ENCODE peak calls at places on chromosomes 5 and 9, in seven cellular contexts. J is HCT116, W is K562, T is GM12878, C is GM23338, Z is suprapubic skin, O is H1. D is an unnamed sample. For H3K36me3, the result is how much of the 10 kb centered on the place peaks cover.

GRCh38 chr5:142317673-142318261 is 7.1 kb downstream of the SPRY4 start:
- DNase-seq in O (no peak), C (no peak), T (no peak), J (no peak), W (no peak), Z (no peak), D (no peak)

GRCh38 chr5:66057239-66057638 is 86.9 kb upstream of the SREK1 start:
- DNase-seq in C (no peak), O (no peak), J (no peak), W (no peak), T (no peak), Z (no peak), D (no peak)

GRCh38 chr5:172150514-172151425 is 37.3 kb downstream of the STK10 start:
- DNase-seq in J (no peak), Z (peak), T (no peak), O (no peak), W (peak), C (no peak), D (no peak)

GRCh38 chr5:168651654-168652053 is 72.5 kb upstream of the PANK3 start:
- DNase-seq in T (no peak), O (no peak), C (no peak), Z (no peak), J (no peak), W (no peak), D (no peak)

GRCh38 chr9:127966416-127967150 is 14.2 kb downstream of the EEIG1 start:
- DNase-seq in O (no peak), C (no peak), W (no peak), T (no peak), Z (peak), J (no peak), D (no peak)

GRCh38 chr9:70257512-70257911 is 1.3 kb upstream of the SMC5 start:
- DNase-seq in O (no peak), T (no peak), Z (no peak), W (peak), C (no peak), J (no peak), D (no peak)

GRCh38 chr5:34659168-34659567 is 3.0 kb downstream of the RAI14 start:
- DNase-seq in O (no peak), T (no peak), C (no peak), W (no peak), J (no peak), Z (no peak), D (no peak)

GRCh38 chr5:64653776-64654175 is 36.5 kb upstream of the SHISAL2B start:
- DNase-seq in J (no peak), W (no peak), C (no peak), Z (no peak), T (no peak), O (no peak), D (no peak)

GRCh38 chr5:38718874-38719391 is 126.9 kb upstream of the OSMR start:
- DNase-seq in C (no peak), T (no peak), J (no peak), Z (no peak), W (no peak), O (no peak), D (no peak)

GRCh38 chr9:78811562-78812276 is 514.8 kb downstream of the PSAT1 start:
- DNase-seq in T (no peak), J (no peak), O (no peak), C (peak), W (no peak), Z (no peak), D (no peak)

GRCh38 chr9:114850871-114851270 is 45.0 kb upstream of the TNFSF15 start:
- DNase-seq in W (no peak), C (no peak), Z (no peak), T (no peak), J (no peak), O (no peak), D (no peak)

GRCh38 chr5:5318426-5319205 is 103.9 kb upstream of the ICE1 start:
- DNase-seq in C (no peak), T (no peak), O (no peak), Z (no peak), J (no peak), W (no peak), D (no peak)

GRCh38 chr9:115642285-115642684 is 511.3 kb upstream of the PAPPA start:
- DNase-seq in T (no peak), O (no peak), J (no peak), C (no peak), Z (no peak), W (no peak), D (no peak)

GRCh38 chr5:151592855-151593408 is 1.8 kb upstream of the FAT2 start:
- DNase-seq in O (no peak), J (no peak), C (no peak), Z (no peak), T (no peak), W (no peak), D (no peak)

GRCh38 chr5:53027913-53028312 is 38.8 kb downstream of the ITGA2 start:
- DNase-seq in Z (no peak), W (no peak), C (no peak), T (no peak), O (no peak), J (no peak), D (no peak)

GRCh38 chr9:20357207-20357503 is 265.1 kb downstream of the MLLT3 start:
- DNase-seq in W (no peak), C (no peak), J (no peak), T (no peak), O (no peak), Z (no peak), D (no peak)

GRCh38 chr5:102290004-102290403 is 6.1 kb downstream of the SLCO4C1 start:
- DNase-seq in O (no peak), Z (no peak), J (no peak), W (no peak), C (no peak), T (no peak), D (no peak)

GRCh38 chr5:103690676-103691075 is 128.1 kb upstream of the NUDT12 start:
- DNase-seq in W (no peak), C (no peak), Z (no peak), T (no peak), J (no peak), O (no peak), D (no peak)

GRCh38 chr5:14450055-14450524 is 131.5 kb upstream of the OTULINL start:
- DNase-seq in J (no peak), T (no peak), C (no peak), Z (peak), O (no peak), W (peak), D (no peak)
- TF ChIP-seq POLR2AphosphoS5 in J (no peak), T (no peak), C (no peak), Z (peak), O (no peak), W (no peak), D (peak)

GRCh38 chr9:21866302-21866701 is 63.9 kb downstream of the MTAP start:
- DNase-seq in J (no peak), O (no peak), T (no peak), C (no peak), Z (no peak), W (no peak), D (no peak)

GRCh38 chr9:21864505-21864904 is 62.1 kb downstream of the MTAP start:
- DNase-seq in Z (no peak), O (no peak), W (no peak), J (no peak), T (no peak), C (no peak), D (no peak)

GRCh38 chr9:21862871-21863270 is 60.4 kb downstream of the MTAP start:
- DNase-seq in C (no peak), W (no peak), T (no peak), J (no peak), Z (no peak), O (no peak), D (no peak)
- H3K36me3 ChIP-seq in C (half or more), W (under half), T (under half), J (half or more), Z (half or more), O (half or more), D (under half)

GRCh38 chr5:160312139-160312959 is at the start of gene CCNJL:
- DNase-seq in W (peak), O (no peak), Z (no peak), J (no peak), T (no peak), C (peak), D (no peak)
- TF ChIP-seq POLR2AphosphoS5 in W (no peak), O (peak), Z (no peak), J (peak), T (no peak), C (peak), D (no peak)

DNA sequence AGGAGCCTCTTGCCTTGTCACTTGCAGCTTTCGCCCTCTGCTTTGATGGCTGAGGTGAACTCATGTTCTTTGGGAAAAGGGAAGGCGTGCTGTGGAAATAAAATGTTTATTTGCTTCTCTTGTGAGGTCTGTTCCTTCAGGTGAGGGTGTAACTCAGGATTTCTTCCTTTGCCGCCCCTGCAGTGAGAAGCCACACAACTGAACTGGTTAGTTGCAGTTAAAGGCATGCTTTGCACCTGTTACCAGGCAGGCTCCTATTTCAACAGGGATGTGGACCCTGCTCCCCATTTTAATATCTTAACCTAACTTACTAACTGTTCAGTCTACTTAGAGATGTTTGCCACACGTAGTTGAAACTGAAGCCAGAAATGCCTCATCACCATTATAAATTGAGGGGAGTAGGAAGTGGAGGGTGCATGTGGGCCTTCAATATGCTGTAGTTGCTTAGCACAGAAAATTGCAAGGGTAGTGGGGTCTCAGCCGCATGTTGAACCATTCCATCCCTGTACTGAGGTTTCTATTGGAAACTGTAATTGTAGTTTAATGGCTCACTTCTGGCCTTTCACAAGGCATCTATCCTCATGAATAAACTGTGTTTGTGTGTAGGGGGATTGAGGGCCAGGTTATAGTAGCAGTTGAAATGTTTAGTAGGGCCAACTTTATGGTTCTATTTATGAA is 7.9 kb downstream of the RACK1 start:
- DNase-seq in Z (no peak), J (no peak), O (no peak), T (no peak), W (peak), C (no peak), D (no peak)
- H3K36me3 ChIP-seq in Z (half or more), J (half or more), O (half or more), T (under half), W (half or more), C (half or more), D (under half)

GRCh38 chr5:140244525-140245025 is 58.3 kb downstream of the PFDN1 start:
- DNase-seq in O (peak), C (peak), W (peak), J (no peak), T (no peak), Z (peak), D (no peak)
- TF ChIP-seq POLR2AphosphoS5 in O (no peak), C (peak), W (peak), J (no peak), T (no peak), Z (peak), D (peak)

GRCh38 chr9:137955586-137955985 is 78.0 kb downstream of the CACNA1B start:
- DNase-seq in W (no peak), C (no peak), J (no peak), T (no peak), O (no peak), Z (no peak), D (no peak)
- H3K36me3 ChIP-seq in W (under half), C (under half), J (under half), T (under half), O (under half), Z (under half), D (under half)